ENCODE peak calls at places on chromosomes 5 and 9, in eight cellular contexts. I is AML-193; A is KG1; C is nephron progenitor cell; J is SW480; U is stimulated activated CD4-positive, alpha-beta T cell treated with anti-CD3 and anti-CD28 coated beads, Interleukin-4, amount 100 ng/mL, for 48 hours; H is T follicular helper cell; D is stomach. Q is an unnamed sample.

GRCh38 chr9:129853614-129854013 is 18.4 kb downstream of the USP20 start:
- DNase-seq in I (no peak), A (no peak), C (no peak), J (no peak), U (no peak), H (no peak), D (no peak), Q (no peak)

GRCh38 chr9:132181796-132182521 is 20.1 kb downstream of the NTNG2 start:
- DNase-seq in I (no peak), A (no peak), C (peak), J (no peak), U (no peak), H (no peak), D (no peak), Q (no peak)

GRCh38 chr5:141519605-141520288 is 30.9 kb downstream of the PCDHGC5 start:
- DNase-seq in I (peak), A (no peak), C (no peak), J (no peak), U (no peak), H (no peak), D (no peak), Q (no peak)

GRCh38 chr5:179319741-179320281 is 25.4 kb downstream of the ADAMTS2 start:
- DNase-seq in I (no peak), A (no peak), C (peak), J (no peak), U (no peak), H (no peak), D (no peak), Q (no peak)

GRCh38 chr5:165185726-165186125 is 1680.3 kb downstream of the MAT2B start:
- DNase-seq in I (peak), A (no peak), C (no peak), J (no peak), U (no peak), H (no peak), D (no peak), Q (no peak)

GRCh38 chr5:121982500-121983261 is 20.9 kb downstream of the SRFBP1 start:
- DNase-seq in I (no peak), A (no peak), C (no peak), J (no peak), U (no peak), H (no peak), D (no peak), Q (no peak)

GRCh38 chr5:20276061-20276958 is 288.3 kb upstream of the CDH18 start:
- DNase-seq in I (no peak), A (no peak), C (no peak), J (no peak), U (no peak), H (no peak), D (no peak), Q (no peak)

GRCh38 chr9:20524776-20525175 is 97.5 kb downstream of the MLLT3 start:
- DNase-seq in I (peak), A (no peak), C (no peak), J (no peak), U (no peak), H (no peak), D (no peak), Q (peak)

GRCh38 chr5:90921428-90921973 is 362.9 kb downstream of the ADGRV1 start:
- DNase-seq in I (no peak), A (no peak), C (no peak), J (no peak), U (no peak), H (no peak), D (no peak), Q (no peak)

GRCh38 chr5:67153292-67153691 is 43.3 kb downstream of the CD180 start:
- DNase-seq in I (no peak), A (no peak), C (no peak), J (no peak), U (no peak), H (no peak), D (no peak), Q (no peak)

GRCh38 chr5:1143670-1143951 is 31.7 kb upstream of the SLC12A7 start:
- DNase-seq in I (no peak), A (no peak), C (no peak), J (no peak), U (no peak), H (no peak), D (no peak), Q (no peak)

Q was measured in H7.